ENCODE peak calls at places on chromosomes 5 and 9, in six cellular contexts. X is adrenal gland; I is GM19239; L is AML-193; J is GM23248; E is stimulated activated CD8-positive, alpha-beta memory T cell treated with anti-CD3 and anti-CD28 coated beads, Interleukin-15, amount 100 ng/mL, for 24 hours. D is an unnamed sample.

GRCh38 chr5:42858031-42858643 is 46.4 kb upstream of the SELENOP start:
- DNase-seq in X (no peak), J (peak), I (no peak), E (no peak), L (no peak), D (peak)

GRCh38 chr9:36092509-36093215 is 43.9 kb upstream of the GLIPR2 start:
- DNase-seq in E (no peak), I (peak), X (no peak), L (no peak), J (no peak), D (no peak)

GRCh38 chr5:150107909-150108447 is 21.6 kb upstream of the CSF1R start:
- DNase-seq in I (no peak), L (no peak), E (no peak), X (no peak), J (peak), D (peak)

GRCh38 chr5:7397005-7397546 is 1.1 kb downstream of the ADCY2 start:
- DNase-seq in J (peak), I (no peak), L (no peak), X (no peak), E (no peak), D (no peak)

GRCh38 chr5:54552446-54552845 is 34.9 kb downstream of the SNX18 start:
- DNase-seq in E (no peak), X (no peak), I (no peak), J (no peak), L (no peak), D (no peak)

GRCh38 chr9:129840024-129840423 is 4.8 kb downstream of the USP20 start:
- DNase-seq in J (no peak), X (no peak), L (no peak), I (no peak), E (no peak), D (no peak)

GRCh38 chr9:21294325-21294724 is 10.8 kb downstream of the IFNA5 start:
- DNase-seq in E (no peak), J (peak), X (no peak), I (no peak), L (no peak), D (no peak)

GRCh38 chr5:138469540-138470321 is 4.5 kb downstream of the EGR1 start:
- DNase-seq in X (no peak), J (peak), L (no peak), E (no peak), I (no peak), D (peak)

GRCh38 chr9:84261082-84261746 is 79.3 kb downstream of the SLC28A3 start:
- DNase-seq in I (peak), E (no peak), L (peak), J (peak), X (peak), D (peak)

GRCh38 chr9:16619897-16620296 is 250.6 kb downstream of the BNC2 start:
- DNase-seq in L (no peak), X (no peak), J (no peak), I (no peak), E (no peak), D (no peak)

D was measured in AG20443.